ENCODE peak calls at places on chromosomes 13 and 19, in seven cellular contexts. Z is fibroblast of mammary gland, G is mucosa of descending colon, M is AG09309, D is Peyer's patch, S is Caco-2, R is neural progenitor cell. H is an unnamed sample.

GRCh38 chr19:53517114-53517741 is 20.7 kb upstream of the ZNF331 start:
- DNase-seq in Z (no peak), G (no peak), M (no peak), D (no peak), S (no peak), R (no peak), H (no peak)

GRCh38 chr19:44846455-44847143 is 502 bp downstream of the NECTIN2 start:
- DNase-seq in Z (no peak), G (peak; percentile 64), M (no peak), D (no peak), S (peak; percentile 76), R (peak; percentile 95), H (peak; percentile 19)

GRCh38 chr13:99357149-99357596 is 50.0 kb upstream of the GPR183 start:
- DNase-seq in Z (peak; percentile 66), G (no peak), M (no peak), D (no peak), S (no peak), R (no peak), H (peak; percentile 82)

GRCh38 chr13:98942997-98943396 is 34.9 kb downstream of the DOCK9 start:
- DNase-seq in Z (peak; percentile 65), G (no peak), M (no peak), D (no peak), S (no peak), R (no peak), H (no peak)

GRCh38 chr19:38949580-38950367 is 19.0 kb downstream of the MRPS12 start:
- DNase-seq in Z (peak; percentile 78), G (peak; percentile 79), M (no peak), D (peak; percentile 82), S (peak; percentile 37), R (peak; percentile 99), H (peak; percentile 82)

GRCh38 chr19:46133101-46133627 is 8.7 kb upstream of the IGFL3 start:
- DNase-seq in Z (peak; percentile 91), G (peak; percentile 11), M (peak; percentile 46), D (no peak), S (peak; percentile 59), R (peak; percentile 83), H (peak; percentile 97)

GRCh38 chr13:39527961-39528720 is 74.9 kb downstream of the LHFPL6 start:
- DNase-seq in Z (peak; percentile 96), G (no peak), M (peak; percentile 74), D (no peak), S (no peak), R (no peak), H (peak; percentile 91)

GRCh38 chr13:110129076-110129475 is 177.9 kb downstream of the COL4A1 start:
- DNase-seq in Z (no peak), G (no peak), M (no peak), D (no peak), S (no peak), R (no peak), H (no peak)

GRCh38 chr13:23928985-23929384 is 31.7 kb upstream of the C1QTNF9B start:
- DNase-seq in Z (peak; percentile 89), G (no peak), M (peak; percentile 13), D (no peak), S (no peak), R (no peak), H (peak; percentile 79)

GRCh38 chr13:91207261-91207660 is 140.2 kb upstream of the MIR17HG start:
- DNase-seq in Z (no peak), G (no peak), M (no peak), D (no peak), S (no peak), R (no peak), H (no peak)

GRCh38 chr19:18865973-18866799 is 29.8 kb downstream of the CERS1 start:
- DNase-seq in Z (peak; percentile 55), G (peak; percentile 76), M (no peak), D (peak; percentile 77), S (peak; percentile 62), R (peak; percentile 85), H (peak; percentile 48)

GRCh38 chr13:46983881-46984280 is 87.0 kb upstream of the HTR2A start:
- DNase-seq in Z (peak; percentile 72), G (no peak), M (no peak), D (no peak), S (no peak), R (no peak), H (peak; percentile 44)

GRCh38 chr19:39557791-39558622 is 18.0 kb upstream of the EID2 start:
- DNase-seq in Z (no peak), G (no peak), M (no peak), D (no peak), S (peak; percentile 41), R (no peak), H (peak; percentile 6)

GRCh38 chr13:51317262-51317661 is 22.2 kb upstream of the SERPINE3 start:
- DNase-seq in Z (peak; percentile 92), G (no peak), M (peak; percentile 32), D (no peak), S (no peak), R (no peak), H (peak; percentile 81)

GRCh38 chr13:55577847-55578210 is 1562.9 kb upstream of the PRR20A start:
- DNase-seq in Z (no peak), G (no peak), M (no peak), D (no peak), S (no peak), R (no peak), H (no peak)

GRCh38 chr19:13597625-13598024 is 91.3 kb upstream of the CACNA1A start:
- DNase-seq in Z (peak; percentile 76), G (peak; percentile 60), M (no peak), D (no peak), S (peak; percentile 60), R (peak; percentile 79), H (peak; percentile 61)

GRCh38 chr13:101875717-101876393 is 423.4 kb downstream of the ITGBL1 start:
- DNase-seq in Z (peak; percentile 68), G (no peak), M (peak; percentile 7), D (no peak), S (peak; percentile 54), R (no peak), H (peak; percentile 92)

GRCh38 chr13:47457631-47458030 is 543.4 kb downstream of the SUCLA2 start:
- DNase-seq in Z (peak; percentile 85), G (no peak), M (peak; percentile 43), D (no peak), S (no peak), R (no peak), H (no peak)

GRCh38 chr19:10725415-10725814 is 7.5 kb downstream of the DNM2 start:
- DNase-seq in Z (no peak), G (no peak), M (no peak), D (no peak), S (no peak), R (no peak), H (no peak)

GRCh38 chr19:1402411-1403070 is 1.2 kb upstream of the GAMT start:
- DNase-seq in Z (no peak), G (no peak), M (no peak), D (no peak), S (no peak), R (no peak), H (no peak)

GRCh38 chr19:18745931-18746330 is 45.2 kb downstream of the COMP start:
- DNase-seq in Z (no peak), G (no peak), M (no peak), D (no peak), S (no peak), R (no peak), H (no peak)

GRCh38 chr19:18419699-18420460 is 682 bp downstream of the SSBP4 start:
- DNase-seq in Z (no peak), G (peak; percentile 67), M (no peak), D (peak; percentile 74), S (peak; percentile 47), R (peak; percentile 62), H (no peak)

GRCh38 chr19:41327076-41327475 is 17.1 kb downstream of the CCDC97 start:
- DNase-seq in Z (no peak), G (no peak), M (no peak), D (no peak), S (no peak), R (no peak), H (no peak)
- H3K4me3 ChIP-seq in Z (no peak overlapping the region), G (no peak overlapping the region), M (no peak overlapping the region), D (peak overlapping the region; percentile 28), S (no peak overlapping the region), R (no peak overlapping the region), H (no peak overlapping the region)

GRCh38 chr13:59263531-59263930 is 900.2 kb downstream of the DIAPH3 start:
- DNase-seq in Z (no peak), G (no peak), M (no peak), D (no peak), S (no peak), R (no peak), H (no peak)

GRCh38 chr13:59266478-59267063 is 897.2 kb downstream of the DIAPH3 start:
- DNase-seq in Z (no peak), G (no peak), M (no peak), D (no peak), S (no peak), R (no peak), H (no peak)

GRCh38 chr13:59259416-59260000 is 904.2 kb downstream of the DIAPH3 start:
- DNase-seq in Z (no peak), G (no peak), M (no peak), D (no peak), S (no peak), R (peak; percentile 5), H (no peak)

GRCh38 chr13:59261928-59262488 is 901.7 kb downstream of the DIAPH3 start:
- DNase-seq in Z (no peak), G (no peak), M (no peak), D (no peak), S (peak; percentile 17), R (peak; percentile 61), H (no peak)
- TF ChIP-seq CTCF in Z (no peak), G (no peak), M (no peak), D (no peak), S (peak; percentile 39), R (peak; percentile 73), H (peak; percentile 30)

DNA sequence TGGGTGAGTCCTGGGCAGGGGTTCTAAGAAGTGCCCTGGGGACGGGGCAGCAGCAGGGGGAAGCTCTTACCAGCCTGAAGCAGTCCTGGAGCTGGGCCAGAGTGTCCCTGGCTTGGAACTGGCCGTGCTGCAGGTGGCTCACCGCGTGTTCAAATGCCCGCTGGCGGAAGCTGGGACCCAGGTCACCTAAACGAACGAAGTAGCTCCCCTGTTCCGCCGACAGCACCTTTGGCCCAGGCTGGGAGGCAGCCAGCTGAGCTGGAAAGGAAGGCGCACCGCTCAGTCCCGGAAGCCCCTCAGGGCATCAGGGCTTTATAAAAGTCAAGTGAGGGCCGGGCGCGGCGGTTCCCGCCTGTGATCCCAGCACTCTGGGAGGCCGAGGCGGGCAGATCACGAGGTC is 9.6 kb downstream of the PLIN4 start:
- DNase-seq in Z (no peak), G (no peak), M (no peak), D (no peak), S (no peak), R (no peak), H (no peak)
- H3K4me3 ChIP-seq in Z (no peak overlapping the region), G (no peak overlapping the region), M (no peak overlapping the region), D (no peak overlapping the region), S (no peak overlapping the region), R (no peak overlapping the region), H (no peak overlapping the region)

DNA sequence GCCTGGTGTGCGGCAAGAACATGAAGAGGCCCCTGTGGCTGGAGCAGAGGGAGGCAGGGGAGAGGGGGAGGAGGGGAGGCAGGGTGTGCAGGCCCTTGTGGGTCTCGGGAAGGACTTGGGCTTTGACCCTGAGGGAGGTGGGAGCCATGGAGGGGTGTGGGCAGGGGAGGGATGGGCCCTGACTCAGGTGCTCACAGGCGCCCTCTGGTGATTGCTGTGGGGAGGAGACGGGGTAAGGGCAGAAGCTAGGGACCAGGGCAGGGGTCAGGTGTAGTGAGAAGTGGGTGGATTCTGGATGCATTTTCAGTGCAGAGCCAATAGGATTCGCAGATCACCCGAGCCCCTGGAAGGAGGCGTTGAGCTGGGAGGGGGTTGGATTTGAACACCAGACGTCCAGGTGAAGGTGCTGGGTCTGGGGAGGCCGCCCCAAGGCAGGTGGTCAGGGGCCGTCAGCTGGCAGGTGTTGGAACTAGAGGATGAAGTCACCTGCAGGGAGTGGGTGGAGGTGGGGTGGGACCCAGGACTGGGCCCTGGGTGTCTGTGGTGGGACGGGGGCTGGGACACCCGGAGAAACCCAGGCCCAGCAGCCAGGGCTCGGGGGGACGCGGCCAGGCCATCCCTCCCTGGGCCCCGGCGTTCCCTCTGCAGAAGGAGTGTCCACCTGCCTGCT is 185.4 kb downstream of the KDM4B start:
- DNase-seq in Z (peak; percentile 10), G (peak; percentile 53), M (no peak), D (peak; percentile 62), S (peak; percentile 65), R (peak; percentile 64), H (no peak)
- TF ChIP-seq CTCF in Z (peak; percentile 49), G (peak; percentile 26), M (peak; percentile 55), D (no peak), S (peak; percentile 62), R (peak; percentile 61), H (peak; percentile 67)